ENCODE peak calls at places on chromosome 11, in five cellular contexts. B is astrocyte of the spinal cord; I is stimulated activated CD8-positive, alpha-beta memory T cell treated with anti-CD3 and anti-CD28 coated beads, Interleukin-15, amount 100 ng/mL, for 24 hours; P is posterior cingulate gyrus; R is dorsolateral prefrontal cortex. Y is an unnamed sample.

GRCh38 chr11:102810943-102811528 is 13.1 kb upstream of the MMP1 start:
- DNase-seq in I (no peak), P (no peak), R (no peak), B (peak; percentile 27), Y (no peak)

GRCh38 chr11:69217276-69218105 is 61.8 kb downstream of the SMIM38 start:
- DNase-seq in B (no peak), R (no peak), P (no peak), I (no peak), Y (no peak)

GRCh38 chr11:44464741-44465140 is 100.7 kb upstream of the CD82 start:
- DNase-seq in B (no peak), P (no peak), R (no peak), I (no peak), Y (no peak)

GRCh38 chr11:112805658-112806057 is 155.6 kb upstream of the NCAM1 start:
- DNase-seq in P (no peak), B (no peak), R (no peak), I (no peak), Y (no peak)

GRCh38 chr11:42422094-42422493 is 889.7 kb upstream of the API5 start:
- DNase-seq in P (no peak), B (no peak), R (no peak), I (no peak), Y (no peak)

GRCh38 chr11:28674432-28675076 is 566.4 kb downstream of the METTL15 start:
- DNase-seq in I (no peak), P (no peak), R (no peak), B (peak; percentile 26), Y (no peak)

GRCh38 chr11:73322111-73322985 is 14.3 kb downstream of the ARHGEF17 start:
- DNase-seq in I (no peak), R (no peak), B (peak; percentile 71), P (no peak), Y (no peak)

GRCh38 chr11:86360775-86361395 is 13.8 kb upstream of the CCDC81 start:
- DNase-seq in P (no peak), I (no peak), R (no peak), B (peak; percentile 67), Y (no peak)

GRCh38 chr11:35237860-35238715 is 99.1 kb downstream of the CD44 start:
- DNase-seq in P (peak; percentile 22), B (peak; percentile 45), I (no peak), R (no peak), Y (no peak)

GRCh38 chr11:107898270-107898669 is 30.0 kb upstream of the RAB39A start:
- DNase-seq in P (no peak), B (peak; percentile 59), I (no peak), R (no peak), Y (no peak)

GRCh38 chr11:128302425-128303186 is 284.8 kb downstream of the ETS1 start:
- DNase-seq in I (no peak), B (no peak), R (no peak), P (no peak), Y (no peak)

GRCh38 chr11:70397983-70398833 is at the start of gene CTTN:
- DNase-seq in P (peak; percentile 67), I (peak; percentile 55), B (peak; percentile 88), R (peak; percentile 81), Y (peak; percentile 70)

GRCh38 chr11:70328556-70328955 is 58.1 kb downstream of the PPFIA1 start:
- DNase-seq in P (no peak), I (no peak), B (no peak), R (no peak), Y (no peak)

GRCh38 chr11:280762-281485 is 2.7 kb downstream of the NLRP6 start:
- DNase-seq in I (no peak), P (no peak), R (peak; percentile 16), B (no peak), Y (no peak)

GRCh38 chr11:15800121-15800800 is 556.1 kb downstream of the SOX6 start:
- DNase-seq in R (no peak), P (peak; percentile 29), I (no peak), B (peak; percentile 94), Y (peak; percentile 19)

GRCh38 chr11:31816467-31817053 is 5.4 kb upstream of the PAX6 start:
- DNase-seq in I (no peak), P (no peak), R (no peak), B (no peak), Y (no peak)

GRCh38 chr11:78256962-78257361 is 68.2 kb downstream of the USP35 start:
- DNase-seq in I (no peak), P (no peak), R (peak; percentile 55), B (peak; percentile 71), Y (peak; percentile 29)

GRCh38 chr11:74896311-74896710 is 52.6 kb downstream of the XRRA1 start:
- DNase-seq in P (no peak), I (no peak), B (no peak), R (no peak), Y (no peak)

GRCh38 chr11:12671378-12671777 is 2.8 kb upstream of the TEAD1 start:
- DNase-seq in P (no peak), B (no peak), I (no peak), R (no peak), Y (no peak)

GRCh38 chr11:130151196-130151595 is 8.4 kb upstream of the ST14 start:
- DNase-seq in P (no peak), R (no peak), B (no peak), I (no peak), Y (no peak)

GRCh38 chr11:8105666-8106065 is 24.7 kb downstream of the TUB start:
- DNase-seq in R (no peak), P (no peak), B (no peak), I (no peak), Y (no peak)

GRCh38 chr11:123483058-123483457 is 53.0 kb downstream of the GRAMD1B start:
- DNase-seq in P (no peak), I (no peak), B (peak; percentile 23), R (no peak), Y (no peak)

GRCh38 chr11:68524681-68525080 is 64.1 kb downstream of the PPP6R3 start:
- DNase-seq in P (no peak), R (no peak), B (no peak), I (no peak), Y (no peak)

GRCh38 chr11:69792611-69793010 is 17.5 kb upstream of the FGF4 start:
- DNase-seq in R (no peak), B (no peak), I (no peak), P (no peak), Y (no peak)

GRCh38 chr11:68047437-68048290 is 8.8 kb downstream of the TCIRG1 start:
- DNase-seq in R (no peak), B (no peak), P (no peak), I (no peak), Y (no peak)

GRCh38 chr11:43573233-43573632 is 107.3 kb upstream of the HSD17B12 start:
- DNase-seq in B (no peak), I (no peak), R (no peak), P (no peak), Y (no peak)

GRCh38 chr11:34358258-34358665 is 452 bp upstream of the ABTB2 start:
- DNase-seq in I (no peak), R (no peak), P (peak; percentile 27), B (peak; percentile 81), Y (no peak)

GRCh38 chr11:1875093-1875785 is 16.5 kb downstream of the PRR33 start:
- DNase-seq in P (no peak), R (peak; percentile 41), B (no peak), I (no peak), Y (no peak)

GRCh38 chr11:64264371-64264852 is 13.1 kb downstream of the PLCB3 start:
- DNase-seq in B (no peak), I (no peak), P (no peak), R (no peak), Y (no peak)

GRCh38 chr11:57406337-57406904 is 16.0 kb upstream of the PRG2 start:
- DNase-seq in P (no peak), R (no peak), B (peak; percentile 31), I (no peak), Y (no peak)

GRCh38 chr11:17414317-17414737 is 25.9 kb upstream of the KCNJ11 start:
- DNase-seq in B (no peak), P (no peak), I (no peak), R (no peak), Y (no peak)